ENCODE peak calls at places on chromosome X, in six cellular contexts. P, C, R, Z, S and E are unnamed samples.

GRCh38 chrX:137915466-137915865 is 349.5 kb downstream of the ZIC3 start:
- DNase-seq in P (no peak), C (no peak), R (no peak), Z (no peak), S (no peak), E (no peak)

GRCh38 chrX:11465648-11466411 is 172.6 kb downstream of the AMELX start:
- DNase-seq in P (no peak), C (no peak), R (no peak), Z (no peak), S (no peak), E (no peak)

GRCh38 chrX:53263597-53264094 is 17.7 kb downstream of the IQSEC2 start:
- DNase-seq in P (no peak), C (no peak), R (no peak), Z (no peak), S (peak; percentile 69), E (no peak)

GRCh38 chrX:12949927-12950656 is 24.8 kb upstream of the TMSB4X start:
- DNase-seq in P (peak; percentile 89), C (peak; percentile 62), R (peak; percentile 87), Z (no peak), S (peak; percentile 62), E (no peak)

GRCh38 chrX:45309096-45309495 is 108.4 kb upstream of the DIPK2B start:
- DNase-seq in P (no peak), C (no peak), R (no peak), Z (no peak), S (no peak), E (no peak)

GRCh38 chrX:123215397-123216089 is 31.5 kb downstream of the GRIA3 start:
- DNase-seq in P (no peak), C (no peak), R (no peak), Z (no peak), S (no peak), E (no peak)

GRCh38 chrX:1592863-1593201 is 1.4 kb downstream of the AKAP17A start:
- DNase-seq in P (no peak), C (no peak), R (no peak), Z (no peak), S (no peak), E (no peak)

GRCh38 chrX:87338510-87338909 is 179.1 kb upstream of the KLHL4 start:
- DNase-seq in P (no peak), C (no peak), R (no peak), Z (no peak), S (no peak), E (no peak)

GRCh38 chrX:22196151-22196550 is 76.6 kb upstream of the CBLL2 start:
- DNase-seq in P (no peak), C (no peak), R (no peak), Z (no peak), S (no peak), E (no peak)

GRCh38 chrX:8987672-8988250 is 46.2 kb downstream of the FAM9B start:
- DNase-seq in P (no peak), C (no peak), R (no peak), Z (no peak), S (no peak), E (no peak)

GRCh38 chrX:43750248-43750676 is 94.2 kb downstream of the MAOA start:
- DNase-seq in P (peak; percentile 61), C (no peak), R (peak; percentile 75), Z (no peak), S (peak; percentile 39), E (peak; percentile 20)
- TF ChIP-seq POLR2AphosphoS5 in P (no peak), C (no peak), R (no peak), Z (no peak), S (no peak), E (no peak)

GRCh38 chrX:149937881-149938426 is 337 bp downstream of the EOLA2 start:
- DNase-seq in P (peak; percentile 19), C (no peak), R (no peak), Z (no peak), S (no peak), E (no peak)

GRCh38 chrX:149938427-149939270 is at the start of gene EOLA2:
- DNase-seq in P (peak; percentile 94), C (peak; percentile 91), R (peak; percentile 97), Z (no peak), S (peak; percentile 67), E (peak; percentile 47)

GRCh38 chrX:149939271-149940014 is 1.2 kb upstream of the EOLA2 start:
- DNase-seq in P (peak; percentile 96), C (peak; percentile 94), R (peak; percentile 96), Z (no peak), S (peak; percentile 73), E (peak; percentile 42)

DNA sequence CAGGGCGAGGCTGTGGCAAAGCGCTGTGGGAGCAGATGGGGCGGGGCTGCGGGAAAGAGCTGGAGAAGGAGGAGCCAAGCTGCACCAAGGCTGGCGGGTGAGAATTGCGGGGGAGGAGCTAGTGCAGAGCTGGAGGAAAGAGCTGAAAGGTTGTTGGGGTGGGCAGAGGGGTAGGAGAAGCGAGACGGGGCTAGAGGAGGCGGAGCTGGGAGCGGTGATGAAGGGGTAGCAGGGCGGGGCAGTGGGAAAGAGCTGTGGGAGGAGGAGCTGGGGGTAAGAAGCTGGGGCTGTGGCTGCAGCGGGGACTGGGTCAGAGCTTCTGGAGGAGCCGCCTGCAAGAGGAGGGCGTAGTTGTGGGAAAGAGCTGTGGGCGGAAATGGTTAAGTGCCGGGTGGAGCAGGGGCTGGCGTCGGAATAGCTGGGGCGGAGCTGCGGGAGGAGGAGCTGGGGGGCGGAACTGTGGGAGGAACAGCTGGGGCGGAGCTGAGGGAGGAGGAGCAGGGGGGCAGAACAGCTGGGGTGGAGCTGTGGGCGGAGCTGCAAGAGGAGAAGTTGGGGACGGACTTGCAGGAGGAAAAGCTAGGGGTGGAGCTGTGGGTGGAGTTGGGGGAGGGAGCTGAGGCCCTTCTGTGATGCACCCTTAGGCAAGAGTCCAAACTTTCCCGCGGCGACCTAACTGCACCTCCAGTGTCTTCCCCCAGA is 1.9 kb upstream of the EOLA2 start:
- DNase-seq in P (peak; percentile 95), C (peak; percentile 92), R (peak; percentile 95), Z (no peak), S (peak; percentile 85), E (peak; percentile 57)
- TF ChIP-seq POLR2A in P (peak; percentile 89), C (no peak), R (no peak), Z (no peak), S (peak; percentile 68), E (no peak)

GRCh38 chrX:51728202-51728601 is 15.0 kb upstream of the GSPT2 start:
- DNase-seq in P (no peak), C (no peak), R (no peak), Z (no peak), S (no peak), E (no peak)
- TF ChIP-seq POLR2AphosphoS5 in P (no peak), C (no peak), R (no peak), Z (no peak), S (no peak), E (no peak)

GRCh38 chrX:43898406-43898805 is 16.2 kb upstream of the MAOB start:
- DNase-seq in P (no peak), C (no peak), R (no peak), Z (no peak), S (no peak), E (no peak)
- TF ChIP-seq POLR2A in P (no peak), C (no peak), R (no peak), Z (no peak), S (no peak), E (no peak)

DNA sequence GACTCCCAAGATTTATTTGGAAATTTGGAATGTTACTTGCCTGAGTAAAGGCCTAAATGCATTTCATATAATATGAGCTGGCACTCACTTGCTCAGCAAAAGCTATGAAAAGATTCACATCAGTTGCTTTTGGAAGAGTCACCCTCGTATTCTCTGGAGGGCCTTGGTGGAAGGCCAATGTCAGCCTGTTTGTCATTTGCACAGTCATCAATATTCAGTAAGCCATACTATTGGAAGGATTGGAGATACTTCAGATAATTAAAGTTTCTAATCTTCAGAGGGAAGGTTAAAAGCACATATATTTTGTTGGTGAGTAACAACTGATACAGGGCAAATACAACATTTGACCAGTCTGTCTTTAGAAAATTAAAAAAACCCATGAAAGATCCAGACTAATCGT is 36.6 kb downstream of the VCX3A start:
- DNase-seq in P (no peak), C (no peak), R (no peak), Z (no peak), S (no peak), E (no peak)
- TF ChIP-seq POLR2AphosphoS5 in P (no peak), C (no peak), R (no peak), Z (no peak), S (no peak), E (no peak)